ENCODE peak calls at places on chromosomes 1 and 21, in four cellular contexts. H, N, M and G are unnamed samples.
A peak's percentile ranks its signal among the peaks of the same experiment; 100 is the strongest.

GRCh38 chr1:150281221-150281757 is 1.1 kb upstream of the CIART start:
- DNase-seq in H (peak; percentile 62), N (no peak), M (peak; percentile 66), G (no peak)

GRCh38 chr1:82485591-82486369 is 685.0 kb downstream of the ADGRL2 start:
- DNase-seq in H (no peak), N (no peak), M (no peak), G (no peak)

GRCh38 chr21:35920428-35920827 is 139.9 kb downstream of the SETD4 start:
- DNase-seq in H (no peak), N (no peak), M (no peak), G (no peak)

GRCh38 chr1:111729271-111729921 is 9.8 kb downstream of the INKA2 start:
- DNase-seq in H (no peak), N (peak; percentile 80), M (no peak), G (peak; percentile 79)

GRCh38 chr1:26132128-26132824 is 20.7 kb downstream of the PDIK1L start:
- DNase-seq in H (no peak), N (peak; percentile 49), M (no peak), G (no peak)

GRCh38 chr21:26061437-26061836 is 109.1 kb downstream of the APP start:
- DNase-seq in H (no peak), N (no peak), M (no peak), G (no peak)

GRCh38 chr1:153513023-153513422 is 22.8 kb downstream of the S100A6 start:
- DNase-seq in H (no peak), N (no peak), M (no peak), G (peak; percentile 49)

GRCh38 chr1:71986181-71986580 is 296.2 kb downstream of the NEGR1 start:
- DNase-seq in H (no peak), N (no peak), M (no peak), G (no peak)

GRCh38 chr1:24415910-24416665 is 486 bp downstream of the NIPAL3 start:
- DNase-seq in H (peak; percentile 13), N (no peak), M (no peak), G (no peak)

GRCh38 chr1:5991784-5992033 is 516 bp downstream of the NPHP4 start:
- DNase-seq in H (no peak), N (no peak), M (no peak), G (no peak)

GRCh38 chr1:155553349-155553748 is 9.3 kb downstream of the ASH1L start:
- DNase-seq in H (no peak), N (no peak), M (no peak), G (no peak)

GRCh38 chr1:226100436-226101347 is 38.2 kb downstream of the H3-3A start:
- DNase-seq in H (no peak), N (no peak), M (peak; percentile 38), G (no peak)

GRCh38 chr1:8409107-8409506 is 91.2 kb downstream of the SLC45A1 start:
- DNase-seq in H (peak; percentile 72), N (no peak), M (no peak), G (no peak)

GRCh38 chr1:25103180-25103790 is 129.0 kb downstream of the SYF2 start:
- DNase-seq in H (no peak), N (no peak), M (no peak), G (no peak)

GRCh38 chr1:54464477-54465146 is 58.4 kb upstream of the SSBP3 start:
- DNase-seq in H (no peak), N (no peak), M (no peak), G (no peak)

GRCh38 chr1:209625205-209625549 is 27.0 kb downstream of the LAMB3 start:
- DNase-seq in H (peak; percentile 28), N (no peak), M (no peak), G (no peak)

GRCh38 chr1:87331319-87332269 is 2.9 kb downstream of the LMO4 start:
- DNase-seq in H (peak; percentile 38), N (peak; percentile 87), M (peak; percentile 77), G (no peak)

GRCh38 chr1:183877321-183877720 is 72.4 kb downstream of the RGL1 start:
- DNase-seq in H (no peak), N (no peak), M (no peak), G (no peak)

GRCh38 chr1:31793586-31794285 is 22.1 kb downstream of the SPOCD1 start:
- DNase-seq in H (no peak), N (no peak), M (no peak), G (no peak)

GRCh38 chr21:42021751-42022430 is 11.7 kb upstream of the ZBTB21 start:
- DNase-seq in H (no peak), N (no peak), M (peak; percentile 15), G (no peak)

DNA sequence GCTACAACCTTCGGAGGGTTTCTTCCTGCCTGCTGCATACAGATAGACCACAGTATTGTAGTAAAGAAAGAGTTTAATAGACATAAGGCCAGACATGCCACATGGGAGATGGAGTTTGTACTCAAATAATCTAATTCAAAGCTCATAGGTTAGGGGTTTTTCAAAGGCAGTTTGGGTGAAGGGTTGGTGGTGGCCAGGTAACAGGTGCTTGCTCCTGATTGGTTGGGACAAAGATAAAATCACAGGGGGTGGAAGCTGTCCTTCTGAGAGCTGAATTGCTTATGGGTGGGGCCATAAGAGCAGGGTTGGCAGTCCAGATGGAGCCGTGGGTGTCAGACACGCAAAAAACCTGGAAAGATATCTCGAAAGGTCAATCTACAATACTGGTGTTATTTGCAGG is 92.3 kb upstream of the ETV3 start:
- DNase-seq in H (no peak), N (no peak), M (no peak), G (no peak)
- TF ChIP-seq CTCF in H (no peak), N (no peak), M (no peak), G (no peak)

GRCh38 chr1:105467549-105467948 is 1588.9 kb upstream of the PRMT6 start:
- DNase-seq in H (no peak), N (no peak), M (no peak), G (no peak)

GRCh38 chr1:105459759-105460158 is 1596.7 kb upstream of the PRMT6 start:
- DNase-seq in H (no peak), N (no peak), M (no peak), G (no peak)

DNA sequence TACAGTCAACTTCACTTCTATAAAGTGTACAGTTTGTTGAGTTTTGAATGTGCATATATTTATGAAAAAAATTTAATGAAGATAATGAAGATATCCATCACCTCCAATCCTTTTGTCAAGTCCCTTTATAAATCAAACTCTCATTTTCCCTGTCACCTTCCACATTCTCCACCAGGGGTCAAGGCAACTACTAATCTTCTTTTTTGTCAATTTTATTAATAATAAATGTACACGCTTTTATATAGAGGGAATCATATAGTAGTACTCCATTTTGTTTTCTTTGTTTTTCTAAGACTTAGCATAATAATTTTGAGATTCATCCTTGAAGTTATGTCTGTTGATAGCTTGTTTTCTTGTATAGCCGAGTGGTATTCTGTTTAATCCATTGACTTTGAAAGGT is 1594.2 kb upstream of the PRMT6 start:
- DNase-seq in H (no peak), N (no peak), M (no peak), G (no peak)
- TF ChIP-seq CTCF in H (peak; percentile 50), N (no peak), M (peak; percentile 30), G (no peak)

GRCh38 chr1:161747789-161748188 is 1.8 kb upstream of the DUSP12 start:
- DNase-seq in H (no peak), N (no peak), M (no peak), G (no peak)

DNA sequence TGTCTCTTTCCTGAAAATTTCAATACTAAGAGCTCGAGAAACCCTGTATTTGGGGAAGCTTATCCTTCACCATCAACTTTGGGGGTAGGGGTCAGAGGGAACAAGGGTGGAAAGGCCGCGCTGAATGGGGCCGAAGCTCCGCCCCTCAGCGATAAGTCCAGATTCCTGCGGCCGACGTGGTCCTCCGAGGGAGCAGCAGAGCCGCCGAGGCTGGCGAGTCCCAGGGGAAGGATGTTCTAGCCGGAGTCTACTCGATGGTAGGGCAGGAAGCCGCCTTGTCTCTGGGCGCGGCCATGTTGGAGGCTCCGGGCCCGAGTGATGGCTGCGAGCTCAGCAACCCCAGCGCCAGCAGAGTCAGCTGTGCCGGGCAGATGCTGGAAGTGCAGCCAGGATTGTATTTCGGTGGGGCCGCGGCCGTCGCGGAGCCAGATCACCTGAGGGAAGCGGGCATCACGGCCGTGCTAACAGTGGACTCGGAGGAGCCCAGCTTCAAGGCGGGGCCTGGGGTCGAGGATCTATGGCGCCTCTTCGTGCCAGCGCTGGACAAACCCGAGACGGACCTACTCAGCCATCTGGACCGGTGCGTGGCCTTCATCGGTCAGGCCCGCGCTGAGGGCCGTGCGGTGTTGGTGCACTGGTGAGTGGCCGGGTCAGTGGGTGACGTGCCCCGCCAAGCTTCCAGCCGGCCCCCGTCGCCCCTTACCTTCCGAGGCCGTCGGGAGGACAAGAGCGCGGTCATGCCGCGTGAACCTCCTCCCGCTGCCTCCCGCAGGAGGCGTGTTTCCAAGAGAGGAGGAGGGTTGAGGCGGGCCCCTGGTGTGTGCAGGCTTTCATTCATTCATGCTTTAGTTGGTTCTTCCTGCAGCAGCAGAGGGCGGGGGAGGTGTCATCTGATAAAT is at the start of gene DUSP12:
- DNase-seq in H (peak; percentile 95), N (peak; percentile 97), M (peak; percentile 91), G (no peak)
- TF ChIP-seq CTCF in H (peak; percentile 42), N (peak; percentile 22), M (no peak), G (no peak)

DNA sequence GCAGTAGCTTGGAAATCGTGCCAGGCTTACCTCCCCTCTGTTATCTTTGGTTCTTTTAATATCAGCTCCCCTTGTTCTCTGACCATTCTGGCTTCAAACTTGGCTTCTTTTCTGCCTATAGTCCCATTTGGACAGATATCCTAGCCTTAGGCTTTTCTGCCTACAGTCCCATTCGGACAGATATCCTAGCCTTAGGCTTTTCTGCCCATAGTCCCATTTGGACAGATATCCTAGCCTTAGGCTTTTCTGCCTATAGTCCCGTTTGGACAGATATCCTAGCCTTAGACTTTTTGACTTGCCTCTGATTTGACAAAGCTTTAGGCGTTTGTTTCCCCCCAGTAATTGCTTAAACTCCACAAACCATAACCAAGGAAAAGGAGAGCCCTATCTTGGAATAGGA is 25.6 kb downstream of the CHML start:
- DNase-seq in H (no peak), N (no peak), M (no peak), G (no peak)
- TF ChIP-seq CTCF in H (no peak), N (no peak), M (no peak), G (no peak)

GRCh38 chr1:175338447-175339135 is 146.0 kb upstream of the KIAA0040 start:
- DNase-seq in H (no peak), N (no peak), M (peak; percentile 72), G (no peak)
- TF ChIP-seq CTCF in H (no peak), N (no peak), M (peak; percentile 85), G (no peak)